ENCODE peak calls at places on chromosomes 2 and 18, in seven cellular contexts. C is fibroblast of pulmonary artery, K is pancreas, R is WERI-Rb-1, F is cardiac fibroblast, L is thyroid gland, E is brain microvascular endothelial cell. B is an unnamed sample.

GRCh38 chr2:127604986-127605385 is 41.0 kb upstream of the GPR17 start:
- DNase-seq in C (no peak), K (peak), R (peak), F (peak), L (no peak), E (no peak), B (no peak)

GRCh38 chr2:240277807-240278522 is 137.5 kb upstream of the OTOS start:
- DNase-seq in C (no peak), K (no peak), R (no peak), F (no peak), L (peak), E (no peak), B (no peak)

GRCh38 chr2:72827999-72828646 is 2.3 kb upstream of the EXOC6B start:
- DNase-seq in C (peak), K (no peak), R (no peak), F (peak), L (no peak), E (peak), B (peak)

GRCh38 chr2:2501454-2502108 is 170.5 kb upstream of the MYT1L start:
- DNase-seq in C (no peak), K (no peak), R (no peak), F (no peak), L (no peak), E (no peak), B (no peak)

GRCh38 chr18:36481201-36481657 is 183.7 kb downstream of the FHOD3 start:
- DNase-seq in C (peak), K (no peak), R (no peak), F (no peak), L (no peak), E (no peak), B (no peak)

GRCh38 chr18:26757263-26758019 is 108.1 kb downstream of the AQP4 start:
- DNase-seq in C (no peak), K (peak), R (no peak), F (no peak), L (peak), E (no peak), B (no peak)

GRCh38 chr18:27970321-27970720 is 206.6 kb downstream of the CDH2 start:
- DNase-seq in C (no peak), K (no peak), R (no peak), F (no peak), L (no peak), E (no peak), B (no peak)

GRCh38 chr2:58539973-58540372 is 298.8 kb upstream of the FANCL start:
- DNase-seq in C (peak), K (no peak), R (no peak), F (no peak), L (no peak), E (no peak), B (no peak)

GRCh38 chr2:84388133-84388532 is 70.9 kb downstream of the SUCLG1 start:
- DNase-seq in C (no peak), K (no peak), R (no peak), F (no peak), L (no peak), E (no peak), B (no peak)

GRCh38 chr18:77905011-77905410 is 655.4 kb downstream of the GALR1 start:
- DNase-seq in C (no peak), K (no peak), R (no peak), F (no peak), L (no peak), E (no peak), B (no peak)

GRCh38 chr2:239376351-239376750 is 24.5 kb downstream of the HDAC4 start:
- DNase-seq in C (no peak), K (no peak), R (no peak), F (no peak), L (peak), E (no peak), B (no peak)

GRCh38 chr2:206642075-206643025 is at the start of gene FAM237A:
- DNase-seq in C (peak), K (peak), R (no peak), F (peak), L (peak), E (peak), B (peak)

GRCh38 chr2:103435010-103435409 is 673.2 kb downstream of the TMEM182 start:
- DNase-seq in C (no peak), K (no peak), R (no peak), F (no peak), L (no peak), E (no peak), B (no peak)

GRCh38 chr2:238728322-238729260 is 119.3 kb upstream of the TWIST2 start:
- DNase-seq in C (peak), K (no peak), R (no peak), F (peak), L (no peak), E (no peak), B (peak)

GRCh38 chr2:37912056-37912455 is 13.0 kb upstream of the RMDN2 start:
- DNase-seq in C (peak), K (no peak), R (no peak), F (peak), L (no peak), E (no peak), B (peak)

GRCh38 chr2:129619471-129619870 is 360.0 kb upstream of the RAB6C start:
- DNase-seq in C (no peak), K (peak), R (no peak), F (no peak), L (peak), E (no peak), B (no peak)

GRCh38 chr18:10054366-10054765 is 140.6 kb downstream of the VAPA start:
- DNase-seq in C (no peak), K (no peak), R (peak), F (no peak), L (no peak), E (no peak), B (no peak)

GRCh38 chr2:229237270-229237669 is 33.8 kb downstream of the PID1 start:
- DNase-seq in C (no peak), K (no peak), R (no peak), F (no peak), L (no peak), E (no peak), B (no peak)

GRCh38 chr2:220664272-220665107 is 907.6 kb downstream of the EPHA4 start:
- DNase-seq in C (peak), K (no peak), R (no peak), F (peak), L (no peak), E (no peak), B (peak)

GRCh38 chr18:13264091-13264777 is 45.7 kb downstream of the LDLRAD4 start:
- DNase-seq in C (no peak), K (no peak), R (no peak), F (peak), L (no peak), E (no peak), B (no peak)

GRCh38 chr2:40488101-40488598 is 36.3 kb upstream of the SLC8A1 start:
- DNase-seq in C (peak), K (no peak), R (no peak), F (peak), L (no peak), E (peak), B (peak)

GRCh38 chr18:52723456-52724065 is 383.6 kb downstream of the DCC start:
- DNase-seq in C (no peak), K (no peak), R (no peak), F (no peak), L (no peak), E (no peak), B (no peak)

DNA sequence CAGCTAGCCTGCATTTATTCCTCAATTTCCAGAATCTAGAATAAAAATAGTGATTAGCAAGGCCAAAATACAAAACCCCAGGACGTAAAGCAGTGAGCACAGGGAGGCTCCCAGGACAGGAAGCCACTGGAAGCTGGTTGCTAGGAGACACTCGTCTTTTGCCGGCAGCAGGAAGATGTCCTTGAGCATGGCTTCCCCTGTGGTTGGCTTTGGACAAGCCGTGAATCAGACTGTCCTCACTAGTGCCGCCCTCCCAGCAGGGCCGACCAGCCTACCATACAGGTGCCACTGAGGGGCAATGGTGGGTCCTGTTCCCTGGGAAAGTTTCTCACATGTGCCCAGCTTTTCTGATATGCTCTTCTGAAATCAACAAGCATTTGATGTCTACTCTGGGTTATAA is 374.5 kb downstream of the MTX2 start:
- DNase-seq in C (peak), K (no peak), R (no peak), F (no peak), L (peak), E (peak), B (no peak)
- TF ChIP-seq CTCF in C (no peak), K (no peak), R (no peak), F (no peak), L (no peak), E (no peak), B (no peak)

DNA sequence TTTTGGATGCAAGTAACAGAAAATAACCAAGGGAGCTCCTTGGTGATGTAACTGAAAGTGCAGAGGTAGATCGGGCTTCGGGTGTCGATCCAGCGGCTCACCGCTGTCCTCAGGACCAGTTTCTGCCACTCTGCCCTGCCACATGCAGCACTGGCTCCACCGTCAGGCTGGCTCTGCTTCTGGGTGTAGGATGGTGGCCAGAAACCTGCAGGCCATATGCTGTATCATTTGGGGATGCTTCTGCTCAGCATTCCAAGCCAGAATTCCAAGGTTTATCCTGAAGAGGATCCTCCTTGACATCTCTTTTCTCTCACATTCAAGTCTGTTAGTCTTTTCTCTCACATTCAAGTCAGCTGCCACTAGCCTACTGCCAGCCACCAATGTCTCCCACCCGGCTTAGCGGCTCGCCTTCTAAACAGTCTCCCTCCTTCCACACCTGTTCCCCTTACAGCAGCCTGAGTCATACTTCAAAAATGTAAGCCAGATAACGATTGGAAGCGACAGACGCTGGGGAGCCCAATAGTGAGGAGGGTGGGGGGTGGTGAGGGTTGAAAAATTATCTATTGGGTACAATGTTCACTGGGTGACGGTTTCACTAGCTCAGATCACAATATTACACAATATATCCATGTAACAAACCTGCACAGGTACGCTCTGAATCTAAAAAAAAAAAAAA is 38.6 kb upstream of the SP3 start:
- DNase-seq in C (no peak), K (peak), R (no peak), F (no peak), L (no peak), E (no peak), B (no peak)
- TF ChIP-seq CTCF in C (no peak), K (no peak), R (peak), F (no peak), L (no peak), E (no peak), B (no peak)

GRCh38 chr2:242029422-242030225 is 160.1 kb downstream of the RTP5 start:
- DNase-seq in C (no peak), K (no peak), R (no peak), F (no peak), L (no peak), E (no peak), B (no peak)
- TF ChIP-seq CTCF in C (no peak), K (no peak), R (no peak), F (no peak), L (no peak), E (no peak), B (no peak)

GRCh38 chr2:167787021-167787420 is 460.4 kb downstream of the STK39 start:
- DNase-seq in C (no peak), K (no peak), R (no peak), F (no peak), L (no peak), E (no peak), B (no peak)

GRCh38 chr2:167790781-167791450 is 456.5 kb downstream of the STK39 start:
- DNase-seq in C (no peak), K (no peak), R (no peak), F (no peak), L (no peak), E (no peak), B (no peak)

GRCh38 chr2:167787562-167787961 is 459.8 kb downstream of the STK39 start:
- DNase-seq in C (no peak), K (no peak), R (no peak), F (no peak), L (no peak), E (no peak), B (no peak)

GRCh38 chr2:167792126-167792525 is 455.3 kb downstream of the STK39 start:
- DNase-seq in C (no peak), K (no peak), R (no peak), F (no peak), L (no peak), E (no peak), B (no peak)

GRCh38 chr2:167790189-167790588 is 457.2 kb downstream of the STK39 start:
- DNase-seq in C (no peak), K (no peak), R (no peak), F (no peak), L (no peak), E (no peak), B (no peak)
- TF ChIP-seq CTCF in C (no peak), K (no peak), R (no peak), F (no peak), L (no peak), E (no peak), B (no peak)

DNA sequence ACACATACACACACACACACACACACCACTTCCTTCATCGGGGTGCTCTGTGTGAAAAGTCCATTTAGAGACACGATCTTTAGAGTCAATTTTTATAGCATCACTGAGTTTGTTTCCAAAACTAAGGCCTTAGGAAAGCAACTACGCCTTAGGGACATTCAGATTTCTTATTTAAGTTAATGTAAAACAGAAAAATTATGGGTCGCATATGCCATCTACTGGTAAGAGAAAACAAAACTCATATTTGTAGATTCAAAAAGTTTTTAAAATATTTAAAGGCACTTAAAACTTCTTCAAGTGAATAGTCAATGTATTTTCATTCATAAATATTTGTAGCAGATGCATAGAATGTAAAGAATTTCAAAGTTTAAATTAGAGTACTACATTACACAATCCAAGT is 166.2 kb downstream of the ATAD2B start:
- DNase-seq in C (peak), K (no peak), R (no peak), F (peak), L (no peak), E (no peak), B (peak)
- TF ChIP-seq CTCF in C (peak), K (no peak), R (no peak), F (peak), L (peak), E (no peak), B (peak)

DNA sequence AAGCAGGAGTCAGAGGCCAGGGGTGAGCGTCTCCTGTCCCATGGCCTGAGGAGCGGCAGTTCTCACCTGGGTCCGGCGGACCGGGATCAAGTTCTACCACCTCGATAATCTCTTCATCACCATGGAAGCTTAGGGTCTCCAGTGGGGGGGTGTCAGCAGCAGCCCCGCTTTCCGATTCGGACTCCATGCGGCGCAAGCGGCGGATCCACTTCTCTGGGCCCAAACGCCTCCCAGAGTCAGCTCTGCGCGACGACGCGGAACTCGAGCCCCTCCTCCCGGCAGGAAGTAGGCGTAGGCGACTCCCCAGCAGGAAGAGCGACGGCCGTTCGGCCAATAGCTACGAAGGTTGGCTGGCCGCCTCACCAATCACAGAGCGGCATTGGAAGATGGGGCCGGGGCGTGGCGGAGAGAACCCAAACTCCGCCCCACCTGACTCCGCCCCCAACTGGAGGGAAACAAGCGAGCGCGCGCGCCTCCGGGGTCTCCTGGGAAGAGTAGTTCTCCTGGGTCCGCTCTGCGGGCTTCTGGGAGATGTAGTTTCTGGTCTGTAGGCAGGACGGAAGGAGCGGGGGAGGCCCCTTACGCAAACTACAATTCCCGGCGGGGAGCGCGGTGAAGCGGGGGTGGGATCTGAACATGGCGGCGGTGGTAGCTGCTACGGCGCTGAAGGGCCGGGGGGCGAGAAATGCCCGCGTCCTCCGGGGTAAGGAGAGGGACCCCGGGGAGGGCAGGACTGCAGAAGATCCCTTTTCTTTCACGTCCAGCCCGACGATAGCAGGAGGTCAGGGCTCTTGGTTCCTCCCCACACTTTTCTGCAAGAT is at the start of the genes AAMP and PNKD:
- DNase-seq in C (peak), K (peak), R (peak), F (peak), L (peak), E (peak), B (peak)
- TF ChIP-seq CTCF in C (no peak), K (no peak), R (peak), F (peak), L (no peak), E (no peak), B (peak)

GRCh38 chr2:74178211-74179062 is at the start of gene MOB1A:
- DNase-seq in C (peak), K (peak), R (peak), F (peak), L (peak), E (peak), B (peak)
- TF ChIP-seq CTCF in C (no peak), K (no peak), R (peak), F (no peak), L (no peak), E (no peak), B (no peak)

B was measured in fibroblast of villous mesenchyme.